ENCODE peak calls at places on chromosomes 13 and 19, in four cellular contexts. Z is lower lobe of right lung; H is pancreas; K is CD8-positive, alpha-beta T cell. Q is an unnamed sample. For H3K4me1, the result is how much of the 10 kb centered on the place peaks cover.

GRCh38 chr19:6318772-6319171 is 14.6 kb downstream of the ACER1 start:
- DNase-seq in Z (no peak), H (no peak), K (no peak), Q (no peak)

GRCh38 chr13:100363874-100364273 is 224.7 kb downstream of the GGACT start:
- DNase-seq in Z (no peak), H (no peak), K (no peak), Q (no peak)

GRCh38 chr13:112131081-112131739 is 64.3 kb downstream of the SOX1 start:
- DNase-seq in Z (no peak), H (no peak), K (no peak), Q (no peak)

GRCh38 chr19:31349160-31349881 is at the start of gene TSHZ3:
- DNase-seq in Z (peak), H (peak), K (peak), Q (no peak)

GRCh38 chr13:47146136-47146535 is 249.3 kb upstream of the HTR2A start:
- DNase-seq in Z (no peak), H (no peak), K (no peak), Q (no peak)

GRCh38 chr19:12647490-12648071 is 19.0 kb downstream of the MAN2B1 start:
- DNase-seq in Z (peak), H (peak), K (no peak), Q (no peak)

GRCh38 chr19:50975766-50976165 is 6.4 kb upstream of the KLK6 start:
- DNase-seq in Z (no peak), H (no peak), K (no peak), Q (no peak)

GRCh38 chr13:49319555-49320350 is 72.0 kb downstream of the CDADC1 start:
- DNase-seq in Z (no peak), H (no peak), K (no peak), Q (no peak)

GRCh38 chr13:66518068-66518467 is 712.1 kb downstream of the PCDH9 start:
- DNase-seq in Z (no peak), H (no peak), K (no peak), Q (no peak)

DNA sequence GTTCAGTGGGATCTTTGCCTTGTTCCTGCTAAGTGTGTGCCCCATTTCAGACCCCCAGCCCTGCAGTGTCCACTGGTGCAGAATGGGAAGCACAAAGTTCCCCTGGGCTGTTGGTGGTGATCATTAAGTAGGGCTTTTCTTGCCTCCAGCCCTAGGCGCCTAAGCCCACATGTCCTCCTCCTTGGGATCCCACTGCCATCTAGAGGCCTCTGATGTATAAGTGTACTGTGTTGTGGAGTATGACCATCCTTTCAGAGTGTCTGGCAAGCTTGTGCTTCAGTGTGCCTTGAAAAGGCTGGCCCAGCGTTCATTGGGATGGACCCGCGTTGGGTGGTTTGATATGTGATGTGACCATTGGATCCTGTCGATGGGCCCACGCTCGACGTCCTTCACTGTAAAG is 71.2 kb downstream of the WASF3 start:
- DNase-seq in Z (no peak), H (no peak), K (no peak), Q (no peak)
- TF ChIP-seq CTCF in Z (no peak), H (no peak), K (no peak), Q (peak)

GRCh38 chr19:2254052-2254872 is 2.0 kb downstream of the JSRP1 start:
- DNase-seq in Z (no peak), H (no peak), K (no peak), Q (no peak)
- H3K4me1 ChIP-seq in Z (under half), H (under half), K (half or more), Q (under half)

DNA sequence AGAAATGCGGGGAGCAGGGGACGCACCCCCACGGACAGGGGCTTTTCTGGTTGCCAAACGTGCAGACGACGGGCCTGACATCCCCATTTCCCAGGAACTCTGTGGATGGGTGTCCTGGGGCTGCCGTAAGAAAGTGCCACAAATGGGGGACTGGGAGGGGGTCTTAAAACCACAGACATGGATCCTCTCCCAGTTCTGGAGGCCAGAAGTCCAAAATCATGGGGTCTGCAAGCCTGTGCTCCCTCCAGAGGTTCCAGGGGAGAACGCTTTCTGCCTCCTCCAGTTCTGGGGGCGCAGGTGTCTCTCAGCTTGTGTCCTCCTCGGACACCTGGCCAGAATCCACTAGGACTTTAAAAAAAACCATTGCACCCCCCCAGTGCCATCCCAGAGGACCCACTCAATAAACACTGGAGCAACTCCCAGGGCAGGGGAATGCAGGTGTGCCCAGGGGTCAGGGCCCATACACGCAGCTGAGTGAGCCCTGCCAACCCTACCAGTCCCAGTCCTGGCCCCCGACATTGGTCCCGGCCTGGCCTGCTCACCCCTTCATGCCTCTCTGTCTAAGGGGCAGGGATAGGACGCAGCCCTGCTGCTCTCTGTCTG is 103.9 kb downstream of the GADD45B start:
- DNase-seq in Z (no peak), H (no peak), K (no peak), Q (no peak)
- TF ChIP-seq CTCF in Z (no peak), H (no peak), K (peak), Q (peak)

GRCh38 chr19:16588824-16589577 is 16.8 kb upstream of the SLC35E1 start:
- DNase-seq in Z (no peak), H (no peak), K (no peak), Q (no peak)

GRCh38 chr19:16585808-16586476 is 13.7 kb upstream of the SLC35E1 start:
- DNase-seq in Z (no peak), H (no peak), K (no peak), Q (no peak)

GRCh38 chr19:16586477-16586871 is 14.3 kb upstream of the SLC35E1 start:
- DNase-seq in Z (no peak), H (no peak), K (no peak), Q (no peak)

GRCh38 chr19:16588089-16588823 is 16.0 kb upstream of the SLC35E1 start:
- DNase-seq in Z (no peak), H (peak), K (peak), Q (no peak)

GRCh38 chr19:16587031-16588023 is 15.1 kb upstream of the SLC35E1 start:
- DNase-seq in Z (peak), H (no peak), K (peak), Q (no peak)
- H3K4me1 ChIP-seq in Z (half or more), H (half or more), K (half or more), Q (half or more)